ENCODE peak calls at places on chromosome 16, in nine cellular contexts. One of them, this sample, is unnamed.

GRCh38 chr16:11264155-11264832 is 4.8 kb downstream of the TNP2 start:
- DNase-seq in stimulated activated CD4-positive, alpha-beta T cell treated with anti-CD3 and anti-CD28 coated beads, Interleukin-4, amount 100 ng/mL, for 24 hours: no peak
- DNase-seq in frontal cortex: no peak
- DNase-seq in putamen: no peak
- DNase-seq in EH: no peak
- DNase-seq in prostate gland: no peak
- DNase-seq in NCI-H1092: no peak
- DNase-seq in HEK293T: no peak
- DNase-seq in ELF-1: no peak
- DNase-seq in this sample: no peak

GRCh38 chr16:89593841-89594240 is 18.3 kb downstream of the CPNE7 start:
- DNase-seq in ELF-1: no peak
- DNase-seq in putamen: no peak
- DNase-seq in prostate gland: no peak
- DNase-seq in EH: no peak
- DNase-seq in stimulated activated CD4-positive, alpha-beta T cell treated with anti-CD3 and anti-CD28 coated beads, Interleukin-4, amount 100 ng/mL, for 24 hours: peak; percentile 34
- DNase-seq in frontal cortex: no peak
- DNase-seq in HEK293T: no peak
- DNase-seq in NCI-H1092: no peak
- DNase-seq in this sample: no peak

GRCh38 chr16:15605869-15606520 is 37.0 kb downstream of the MARF1 start:
- DNase-seq in putamen: peak; percentile 68
- DNase-seq in stimulated activated CD4-positive, alpha-beta T cell treated with anti-CD3 and anti-CD28 coated beads, Interleukin-4, amount 100 ng/mL, for 24 hours: no peak
- DNase-seq in EH: no peak
- DNase-seq in ELF-1: no peak
- DNase-seq in NCI-H1092: no peak
- DNase-seq in HEK293T: no peak
- DNase-seq in frontal cortex: no peak
- DNase-seq in prostate gland: no peak
- DNase-seq in this sample: no peak

GRCh38 chr16:69260019-69260418 is 51.1 kb upstream of the VPS4A start:
- DNase-seq in stimulated activated CD4-positive, alpha-beta T cell treated with anti-CD3 and anti-CD28 coated beads, Interleukin-4, amount 100 ng/mL, for 24 hours: no peak
- DNase-seq in prostate gland: no peak
- DNase-seq in HEK293T: no peak
- DNase-seq in frontal cortex: no peak
- DNase-seq in EH: no peak
- DNase-seq in NCI-H1092: no peak
- DNase-seq in ELF-1: no peak
- DNase-seq in putamen: no peak
- DNase-seq in this sample: no peak

GRCh38 chr16:4474192-4474961 is at the start of gene NMRAL1:
- DNase-seq in EH: peak; percentile 89
- DNase-seq in prostate gland: peak; percentile 93
- DNase-seq in frontal cortex: peak; percentile 85
- DNase-seq in stimulated activated CD4-positive, alpha-beta T cell treated with anti-CD3 and anti-CD28 coated beads, Interleukin-4, amount 100 ng/mL, for 24 hours: peak; percentile 85
- DNase-seq in NCI-H1092: peak; percentile 93
- DNase-seq in putamen: peak; percentile 75
- DNase-seq in ELF-1: peak; percentile 97
- DNase-seq in HEK293T: peak; percentile 63
- DNase-seq in this sample: peak; percentile 81

GRCh38 chr16:13983625-13984024 is 63.7 kb downstream of the ERCC4 start:
- DNase-seq in EH: no peak
- DNase-seq in stimulated activated CD4-positive, alpha-beta T cell treated with anti-CD3 and anti-CD28 coated beads, Interleukin-4, amount 100 ng/mL, for 24 hours: no peak
- DNase-seq in ELF-1: no peak
- DNase-seq in HEK293T: no peak
- DNase-seq in frontal cortex: no peak
- DNase-seq in NCI-H1092: no peak
- DNase-seq in putamen: no peak
- DNase-seq in prostate gland: no peak
- DNase-seq in this sample: no peak

GRCh38 chr16:28494141-28494851 is at the start of gene APOBR:
- DNase-seq in ELF-1: no peak
- DNase-seq in EH: no peak
- DNase-seq in NCI-H1092: no peak
- DNase-seq in HEK293T: no peak
- DNase-seq in prostate gland: no peak
- DNase-seq in stimulated activated CD4-positive, alpha-beta T cell treated with anti-CD3 and anti-CD28 coated beads, Interleukin-4, amount 100 ng/mL, for 24 hours: peak; percentile 90
- DNase-seq in frontal cortex: no peak
- DNase-seq in putamen: peak; percentile 19
- DNase-seq in this sample: no peak

GRCh38 chr16:51940183-51940582 is 606.8 kb downstream of the TOX3 start:
- DNase-seq in ELF-1: no peak
- DNase-seq in putamen: no peak
- DNase-seq in frontal cortex: no peak
- DNase-seq in HEK293T: no peak
- DNase-seq in prostate gland: no peak
- DNase-seq in stimulated activated CD4-positive, alpha-beta T cell treated with anti-CD3 and anti-CD28 coated beads, Interleukin-4, amount 100 ng/mL, for 24 hours: no peak
- DNase-seq in EH: no peak
- DNase-seq in NCI-H1092: no peak
- DNase-seq in this sample: no peak

GRCh38 chr16:3140603-3141427 is 6.0 kb downstream of the ZNF213 start:
- DNase-seq in prostate gland: no peak
- DNase-seq in frontal cortex: no peak
- DNase-seq in putamen: no peak
- DNase-seq in HEK293T: no peak
- DNase-seq in EH: no peak
- DNase-seq in NCI-H1092: no peak
- DNase-seq in ELF-1: no peak
- DNase-seq in stimulated activated CD4-positive, alpha-beta T cell treated with anti-CD3 and anti-CD28 coated beads, Interleukin-4, amount 100 ng/mL, for 24 hours: no peak
- DNase-seq in this sample: no peak

GRCh38 chr16:81913222-81913621 is 98.0 kb downstream of the SDR42E1 start:
- DNase-seq in HEK293T: no peak
- DNase-seq in ELF-1: no peak
- DNase-seq in prostate gland: no peak
- DNase-seq in stimulated activated CD4-positive, alpha-beta T cell treated with anti-CD3 and anti-CD28 coated beads, Interleukin-4, amount 100 ng/mL, for 24 hours: no peak
- DNase-seq in frontal cortex: no peak
- DNase-seq in putamen: no peak
- DNase-seq in NCI-H1092: no peak
- DNase-seq in EH: no peak
- DNase-seq in this sample: no peak

GRCh38 chr16:7745321-7745720 is 412.7 kb downstream of the RBFOX1 start:
- DNase-seq in EH: no peak
- DNase-seq in frontal cortex: no peak
- DNase-seq in HEK293T: no peak
- DNase-seq in stimulated activated CD4-positive, alpha-beta T cell treated with anti-CD3 and anti-CD28 coated beads, Interleukin-4, amount 100 ng/mL, for 24 hours: no peak
- DNase-seq in NCI-H1092: no peak
- DNase-seq in putamen: no peak
- DNase-seq in ELF-1: no peak
- DNase-seq in prostate gland: no peak
- DNase-seq in this sample: no peak

GRCh38 chr16:62657116-62657515 is 620.9 kb upstream of the CDH8 start:
- DNase-seq in NCI-H1092: no peak
- DNase-seq in HEK293T: no peak
- DNase-seq in putamen: no peak
- DNase-seq in stimulated activated CD4-positive, alpha-beta T cell treated with anti-CD3 and anti-CD28 coated beads, Interleukin-4, amount 100 ng/mL, for 24 hours: no peak
- DNase-seq in frontal cortex: no peak
- DNase-seq in EH: no peak
- DNase-seq in prostate gland: no peak
- DNase-seq in ELF-1: no peak
- DNase-seq in this sample: no peak

GRCh38 chr16:53282975-53283946 is 151.0 kb upstream of the RBL2 start:
- DNase-seq in prostate gland: no peak
- DNase-seq in frontal cortex: peak; percentile 39
- DNase-seq in stimulated activated CD4-positive, alpha-beta T cell treated with anti-CD3 and anti-CD28 coated beads, Interleukin-4, amount 100 ng/mL, for 24 hours: no peak
- DNase-seq in NCI-H1092: peak; percentile 30
- DNase-seq in ELF-1: no peak
- DNase-seq in HEK293T: peak; percentile 53
- DNase-seq in putamen: peak; percentile 43
- DNase-seq in EH: peak; percentile 58
- DNase-seq in this sample: peak; percentile 28

GRCh38 chr16:31215287-31216115 is 1.4 kb downstream of the PYDC1 start:
- DNase-seq in NCI-H1092: no peak
- DNase-seq in ELF-1: peak; percentile 79
- DNase-seq in prostate gland: peak; percentile 37
- DNase-seq in frontal cortex: peak; percentile 70
- DNase-seq in EH: peak; percentile 75
- DNase-seq in HEK293T: peak; percentile 76
- DNase-seq in stimulated activated CD4-positive, alpha-beta T cell treated with anti-CD3 and anti-CD28 coated beads, Interleukin-4, amount 100 ng/mL, for 24 hours: no peak
- DNase-seq in putamen: no peak
- DNase-seq in this sample: no peak

GRCh38 chr16:9372934-9373890 is 281.8 kb downstream of the HAPSTR1 start:
- DNase-seq in NCI-H1092: no peak
- DNase-seq in ELF-1: peak; percentile 16
- DNase-seq in putamen: peak; percentile 50
- DNase-seq in frontal cortex: no peak
- DNase-seq in HEK293T: no peak
- DNase-seq in prostate gland: no peak
- DNase-seq in EH: no peak
- DNase-seq in stimulated activated CD4-positive, alpha-beta T cell treated with anti-CD3 and anti-CD28 coated beads, Interleukin-4, amount 100 ng/mL, for 24 hours: no peak
- DNase-seq in this sample: no peak

GRCh38 chr16:87958632-87959031 is 7.4 kb downstream of the BANP start:
- DNase-seq in stimulated activated CD4-positive, alpha-beta T cell treated with anti-CD3 and anti-CD28 coated beads, Interleukin-4, amount 100 ng/mL, for 24 hours: no peak
- DNase-seq in EH: no peak
- DNase-seq in NCI-H1092: no peak
- DNase-seq in HEK293T: no peak
- DNase-seq in prostate gland: no peak
- DNase-seq in frontal cortex: no peak
- DNase-seq in ELF-1: no peak
- DNase-seq in putamen: no peak
- DNase-seq in this sample: no peak

GRCh38 chr16:51155199-51155607 is 4.1 kb upstream of the SALL1 start:
- DNase-seq in HEK293T: no peak
- DNase-seq in putamen: no peak
- DNase-seq in prostate gland: no peak
- DNase-seq in NCI-H1092: no peak
- DNase-seq in ELF-1: peak; percentile 76
- DNase-seq in EH: peak; percentile 64
- DNase-seq in stimulated activated CD4-positive, alpha-beta T cell treated with anti-CD3 and anti-CD28 coated beads, Interleukin-4, amount 100 ng/mL, for 24 hours: no peak
- DNase-seq in frontal cortex: no peak
- DNase-seq in this sample: no peak

GRCh38 chr16:84228321-84228838 is 11.4 kb downstream of the KCNG4 start:
- DNase-seq in prostate gland: no peak
- DNase-seq in ELF-1: peak; percentile 80
- DNase-seq in frontal cortex: peak; percentile 76
- DNase-seq in HEK293T: peak; percentile 31
- DNase-seq in putamen: no peak
- DNase-seq in NCI-H1092: no peak
- DNase-seq in stimulated activated CD4-positive, alpha-beta T cell treated with anti-CD3 and anti-CD28 coated beads, Interleukin-4, amount 100 ng/mL, for 24 hours: no peak
- DNase-seq in EH: peak; percentile 94
- DNase-seq in this sample: no peak

GRCh38 chr16:49934557-49935260 is 78.8 kb upstream of the ZNF423 start:
- DNase-seq in HEK293T: no peak
- DNase-seq in ELF-1: no peak
- DNase-seq in putamen: no peak
- DNase-seq in prostate gland: no peak
- DNase-seq in EH: no peak
- DNase-seq in stimulated activated CD4-positive, alpha-beta T cell treated with anti-CD3 and anti-CD28 coated beads, Interleukin-4, amount 100 ng/mL, for 24 hours: no peak
- DNase-seq in frontal cortex: no peak
- DNase-seq in NCI-H1092: no peak
- DNase-seq in this sample: no peak

GRCh38 chr16:57667526-57668258 is 414 bp upstream of the ADGRG3 start:
- DNase-seq in ELF-1: peak; percentile 51
- DNase-seq in prostate gland: no peak
- DNase-seq in stimulated activated CD4-positive, alpha-beta T cell treated with anti-CD3 and anti-CD28 coated beads, Interleukin-4, amount 100 ng/mL, for 24 hours: no peak
- DNase-seq in EH: peak; percentile 27
- DNase-seq in frontal cortex: no peak
- DNase-seq in NCI-H1092: no peak
- DNase-seq in putamen: no peak
- DNase-seq in HEK293T: no peak
- DNase-seq in this sample: no peak

GRCh38 chr16:24544640-24545039 is 5.3 kb downstream of the RBBP6 start:
- DNase-seq in ELF-1: no peak
- DNase-seq in HEK293T: no peak
- DNase-seq in NCI-H1092: no peak
- DNase-seq in frontal cortex: no peak
- DNase-seq in prostate gland: no peak
- DNase-seq in putamen: no peak
- DNase-seq in EH: peak; percentile 60
- DNase-seq in stimulated activated CD4-positive, alpha-beta T cell treated with anti-CD3 and anti-CD28 coated beads, Interleukin-4, amount 100 ng/mL, for 24 hours: no peak
- DNase-seq in this sample: no peak

GRCh38 chr16:87541004-87541881 is 48.4 kb upstream of the ZCCHC14 start:
- DNase-seq in EH: peak; percentile 66
- DNase-seq in stimulated activated CD4-positive, alpha-beta T cell treated with anti-CD3 and anti-CD28 coated beads, Interleukin-4, amount 100 ng/mL, for 24 hours: no peak
- DNase-seq in HEK293T: peak; percentile 43
- DNase-seq in frontal cortex: peak; percentile 72
- DNase-seq in prostate gland: no peak
- DNase-seq in putamen: no peak
- DNase-seq in ELF-1: no peak
- DNase-seq in NCI-H1092: peak; percentile 47
- DNase-seq in this sample: no peak

This sample was measured in NCI-H774.